ENCODE peak calls at places on chromosome 4, in four cellular contexts. One of them, this sample, is unnamed.

GRCh38 chr4:78588894-78589545 is 37.5 kb downstream of the ANXA3 start:
- DNase-seq in H9: no peak
- DNase-seq in H1: no peak
- DNase-seq in neuronal stem cell: no peak
- DNase-seq in this sample: no peak

GRCh38 chr4:55635760-55636621 is at the start of gene NMU:
- DNase-seq in H1: peak
- DNase-seq in H9: peak
- DNase-seq in neuronal stem cell: peak
- DNase-seq in this sample: peak

GRCh38 chr4:140004580-140005314 is 149.2 kb downstream of the MAML3 start:
- DNase-seq in neuronal stem cell: peak
- DNase-seq in H1: peak
- DNase-seq in H9: peak
- DNase-seq in this sample: peak

GRCh38 chr4:176432811-176433540 is 113.2 kb downstream of the SPCS3 start:
- DNase-seq in H1: no peak
- DNase-seq in neuronal stem cell: no peak
- DNase-seq in H9: no peak
- DNase-seq in this sample: no peak

GRCh38 chr4:182189107-182189878 is 53.9 kb upstream of the TENM3 start:
- DNase-seq in neuronal stem cell: no peak
- DNase-seq in H9: no peak
- DNase-seq in H1: no peak
- DNase-seq in this sample: no peak

GRCh38 chr4:7929530-7929951 is 10.1 kb downstream of the AFAP1 start:
- DNase-seq in neuronal stem cell: no peak
- DNase-seq in H9: peak
- DNase-seq in H1: no peak
- DNase-seq in this sample: peak

GRCh38 chr4:172168888-172169287 is 355.7 kb downstream of the GALNTL6 start:
- DNase-seq in H1: no peak
- DNase-seq in neuronal stem cell: no peak
- DNase-seq in H9: no peak
- DNase-seq in this sample: peak

GRCh38 chr4:108035691-108036090 is 46.0 kb downstream of the HADH start:
- DNase-seq in H1: no peak
- DNase-seq in neuronal stem cell: no peak
- DNase-seq in H9: no peak
- DNase-seq in this sample: no peak

GRCh38 chr4:45100936-45101818 is 374.8 kb upstream of the GNPDA2 start:
- DNase-seq in H9: no peak
- DNase-seq in neuronal stem cell: no peak
- DNase-seq in H1: no peak
- DNase-seq in this sample: no peak

GRCh38 chr4:65943076-65943475 is 272.8 kb upstream of the EPHA5 start:
- DNase-seq in H1: no peak
- DNase-seq in neuronal stem cell: peak
- DNase-seq in H9: peak
- DNase-seq in this sample: peak

GRCh38 chr4:163923092-163923491 is 428.6 kb downstream of the TMA16 start:
- DNase-seq in neuronal stem cell: no peak
- DNase-seq in H9: no peak
- DNase-seq in H1: no peak
- DNase-seq in this sample: no peak

GRCh38 chr4:69054578-69055200 is 41.6 kb upstream of the UGT2B7 start:
- DNase-seq in H9: no peak
- DNase-seq in H1: no peak
- DNase-seq in neuronal stem cell: no peak
- DNase-seq in this sample: no peak

GRCh38 chr4:104616401-104616820 is 121.7 kb upstream of the CXXC4 start:
- DNase-seq in neuronal stem cell: no peak
- DNase-seq in H9: no peak
- DNase-seq in H1: no peak
- DNase-seq in this sample: no peak

GRCh38 chr4:25750874-25751273 is 95.2 kb downstream of the SLC34A2 start:
- DNase-seq in H9: no peak
- DNase-seq in neuronal stem cell: no peak
- DNase-seq in H1: no peak
- DNase-seq in this sample: no peak

GRCh38 chr4:19684079-19684478 is 567.6 kb upstream of the SLIT2 start:
- DNase-seq in H1: no peak
- DNase-seq in neuronal stem cell: no peak
- DNase-seq in H9: no peak
- DNase-seq in this sample: no peak
- H2BK12ac ChIP-seq in H1: no peak
- H2BK12ac ChIP-seq in neuronal stem cell: no peak
- H2BK12ac ChIP-seq in H9: no peak
- H2BK12ac ChIP-seq in this sample: no peak

GRCh38 chr4:102829803-102830202 is 2.5 kb upstream of the UBE2D3 start:
- DNase-seq in H9: no peak
- DNase-seq in H1: no peak
- DNase-seq in neuronal stem cell: no peak
- DNase-seq in this sample: no peak

GRCh38 chr4:102827674-102828496 is 534 bp upstream of the UBE2D3 start:
- DNase-seq in neuronal stem cell: peak
- DNase-seq in H1: peak
- DNase-seq in H9: peak
- DNase-seq in this sample: peak

GRCh38 chr4:102826890-102827673 is at the start of gene UBE2D3:
- DNase-seq in H9: peak
- DNase-seq in H1: peak
- DNase-seq in neuronal stem cell: peak
- DNase-seq in this sample: peak

GRCh38 chr4:102826105-102826889 is 1.1 kb downstream of the UBE2D3 start:
- DNase-seq in H1: peak
- DNase-seq in H9: no peak
- DNase-seq in neuronal stem cell: no peak
- DNase-seq in this sample: no peak

DNA sequence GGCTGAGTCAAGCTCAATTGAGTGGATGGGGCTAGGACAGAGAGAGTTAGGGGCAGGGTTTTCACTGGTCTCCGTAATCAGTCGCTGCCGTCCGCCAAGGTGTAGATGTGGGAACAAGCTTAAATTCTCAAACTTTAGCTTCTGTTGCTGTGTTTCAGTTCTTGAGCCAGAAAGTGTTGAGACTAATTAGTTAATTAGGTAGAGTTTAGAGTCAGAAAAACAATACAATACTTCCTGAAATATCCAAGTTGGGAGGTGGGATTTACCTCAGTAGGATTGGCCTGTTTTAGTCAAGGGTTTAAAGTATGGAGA is 1.1 kb upstream of the UBE2D3 start:
- DNase-seq in H9: no peak
- DNase-seq in neuronal stem cell: no peak
- DNase-seq in H1: no peak
- DNase-seq in this sample: no peak
- H2BK12ac ChIP-seq in H9: no peak
- H2BK12ac ChIP-seq in neuronal stem cell: no peak
- H2BK12ac ChIP-seq in H1: no peak
- H2BK12ac ChIP-seq in this sample: no peak

GRCh38 chr4:173518419-173519102 is 11.5 kb downstream of the HAND2 start:
- DNase-seq in H1: peak
- DNase-seq in H9: peak
- DNase-seq in neuronal stem cell: no peak
- DNase-seq in this sample: no peak
- H2BK12ac ChIP-seq in H1: no peak
- H2BK12ac ChIP-seq in H9: no peak
- H2BK12ac ChIP-seq in neuronal stem cell: no peak
- H2BK12ac ChIP-seq in this sample: peak

GRCh38 chr4:128455076-128455345 is 167.4 kb upstream of the PGRMC2 start:
- DNase-seq in neuronal stem cell: no peak
- DNase-seq in H9: no peak
- DNase-seq in H1: no peak
- DNase-seq in this sample: no peak
- H2BK12ac ChIP-seq in neuronal stem cell: no peak
- H2BK12ac ChIP-seq in H9: no peak
- H2BK12ac ChIP-seq in H1: peak
- H2BK12ac ChIP-seq in this sample: peak

GRCh38 chr4:85175190-85175589 is 208.7 kb upstream of the WDFY3 start:
- DNase-seq in H9: no peak
- DNase-seq in neuronal stem cell: no peak
- DNase-seq in H1: no peak
- DNase-seq in this sample: no peak

GRCh38 chr4:85177092-85177491 is 210.6 kb upstream of the WDFY3 start:
- DNase-seq in neuronal stem cell: no peak
- DNase-seq in H1: no peak
- DNase-seq in H9: no peak
- DNase-seq in this sample: no peak

GRCh38 chr4:85180533-85180932 is 214.0 kb upstream of the WDFY3 start:
- DNase-seq in neuronal stem cell: no peak
- DNase-seq in H9: no peak
- DNase-seq in H1: no peak
- DNase-seq in this sample: no peak

DNA sequence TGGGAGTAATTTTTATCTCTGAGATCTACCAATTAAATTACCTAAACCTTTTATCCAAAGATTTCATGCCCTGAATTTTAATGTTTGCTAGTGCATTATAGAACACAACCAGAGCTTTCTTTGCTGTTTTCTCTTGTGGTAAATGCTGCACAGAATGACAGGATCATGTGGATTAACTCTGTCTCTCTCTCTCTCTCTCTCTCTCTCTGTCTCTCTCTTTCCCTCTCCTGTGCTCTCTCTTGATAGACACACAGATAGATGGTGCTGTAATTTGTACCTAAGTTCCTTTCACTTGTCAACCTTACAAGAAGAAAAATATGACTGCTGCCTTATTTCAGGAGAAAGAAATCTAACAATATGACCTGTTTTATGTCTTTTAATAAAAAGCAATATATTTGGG is 211.2 kb upstream of the WDFY3 start:
- DNase-seq in H9: no peak
- DNase-seq in neuronal stem cell: no peak
- DNase-seq in H1: no peak
- DNase-seq in this sample: no peak
- H2BK12ac ChIP-seq in H9: no peak
- H2BK12ac ChIP-seq in neuronal stem cell: no peak
- H2BK12ac ChIP-seq in H1: no peak
- H2BK12ac ChIP-seq in this sample: no peak

GRCh38 chr4:41360214-41360910 is 103.6 kb downstream of the UCHL1 start:
- DNase-seq in H1: peak
- DNase-seq in H9: peak
- DNase-seq in neuronal stem cell: peak
- DNase-seq in this sample: peak

GRCh38 chr4:41358626-41359025 is 101.9 kb downstream of the UCHL1 start:
- DNase-seq in H1: no peak
- DNase-seq in neuronal stem cell: no peak
- DNase-seq in H9: no peak
- DNase-seq in this sample: no peak

GRCh38 chr4:41360911-41361830 is 104.4 kb downstream of the UCHL1 start:
- DNase-seq in H9: peak
- DNase-seq in neuronal stem cell: no peak
- DNase-seq in H1: peak
- DNase-seq in this sample: peak

GRCh38 chr4:41359836-41360213 is 103.1 kb downstream of the UCHL1 start:
- DNase-seq in H1: no peak
- DNase-seq in neuronal stem cell: no peak
- DNase-seq in H9: peak
- DNase-seq in this sample: no peak

GRCh38 chr4:41359069-41359769 is 102.5 kb downstream of the UCHL1 start:
- DNase-seq in H9: peak
- DNase-seq in H1: peak
- DNase-seq in neuronal stem cell: no peak
- DNase-seq in this sample: no peak
- H2BK12ac ChIP-seq in H9: no peak
- H2BK12ac ChIP-seq in H1: peak
- H2BK12ac ChIP-seq in neuronal stem cell: no peak
- H2BK12ac ChIP-seq in this sample: peak